ENCODE peak calls at places on chromosome 11, in seven cellular contexts. B is testis; T is stimulated activated CD8-positive, alpha-beta memory T cell treated with anti-CD3 and anti-CD28 coated beads, Interleukin-15, amount 100 ng/mL, for 4 hours; N is RPMI7951; D is activated CD4-positive, alpha-beta T cell treated with anti-CD3 and anti-CD28 coated beads, Interleukin-2, amount 10 ng/mL, durations not matched to agents 7 days and 5 days; A is CD8-positive, alpha-beta T cell; H is RCC 7860. I is an unnamed sample.

GRCh38 chr11:68654978-68655377 is 29.4 kb upstream of the GAL start:
- DNase-seq in H (no peak), B (no peak), T (no peak), A (no peak), D (no peak), N (no peak), I (no peak)

GRCh38 chr11:12724301-12725046 is 50.3 kb downstream of the TEAD1 start:
- DNase-seq in H (peak), N (peak), B (peak), D (no peak), T (no peak), A (no peak), I (peak)

GRCh38 chr11:73412308-73412707 is 36.1 kb downstream of the RELT start:
- DNase-seq in T (no peak), H (no peak), B (no peak), D (no peak), A (no peak), N (peak), I (no peak)

GRCh38 chr11:94149435-94149834 is 20.8 kb downstream of the PANX1 start:
- DNase-seq in B (no peak), H (no peak), T (no peak), D (no peak), N (peak), A (no peak), I (peak)

GRCh38 chr11:119405986-119406385 is 17.0 kb downstream of the THY1 start:
- DNase-seq in T (no peak), B (no peak), A (no peak), N (no peak), D (no peak), H (no peak), I (no peak)

GRCh38 chr11:57483570-57483934 is 23.2 kb downstream of the RTN4RL2 start:
- DNase-seq in H (no peak), N (no peak), T (no peak), A (no peak), B (no peak), D (no peak), I (no peak)

GRCh38 chr11:114110123-114110522 is 50.6 kb downstream of the ZBTB16 start:
- DNase-seq in B (no peak), N (no peak), H (no peak), D (no peak), T (no peak), A (no peak), I (no peak)

GRCh38 chr11:58649623-58650022 is 27.2 kb downstream of the CNTF start:
- DNase-seq in A (no peak), H (no peak), N (no peak), D (no peak), T (no peak), B (no peak), I (no peak)